ENCODE peak calls at places on chromosomes 4 and X, in seven cellular contexts. A, E, L, W, U, R and O are unnamed samples.

GRCh38 chr4:11805837-11806236 is 377.1 kb upstream of the HS3ST1 start:
- DNase-seq in A (no peak), E (no peak), L (no peak), W (no peak), U (peak; percentile 46), R (peak; percentile 10), O (no peak)

GRCh38 chrX:102892103-102892502 is 45.0 kb upstream of the RAB40AL start:
- DNase-seq in A (no peak), E (no peak), L (no peak), W (no peak), U (no peak), R (peak; percentile 26), O (no peak)

GRCh38 chrX:110087485-110088356 is 84.8 kb downstream of the TMEM164 start:
- DNase-seq in A (no peak), E (no peak), L (no peak), W (no peak), U (peak; percentile 77), R (peak; percentile 95), O (no peak)

GRCh38 chr4:146224331-146224966 is 10.1 kb downstream of the REELD1 start:
- DNase-seq in A (no peak), E (no peak), L (no peak), W (peak; percentile 27), U (no peak), R (no peak), O (no peak)

GRCh38 chr4:154781126-154781982 is at the start of gene RBM46:
- DNase-seq in A (no peak), E (no peak), L (no peak), W (no peak), U (no peak), R (no peak), O (no peak)

GRCh38 chr4:158962396-158962795 is 140.5 kb upstream of the RAPGEF2 start:
- DNase-seq in A (no peak), E (no peak), L (no peak), W (no peak), U (no peak), R (no peak), O (no peak)

GRCh38 chr4:53365121-53365485 is 758 bp downstream of the SCFD2 start:
- DNase-seq in A (no peak), E (peak; percentile 3), L (no peak), W (peak; percentile 21), U (peak; percentile 14), R (peak; percentile 25), O (no peak)

GRCh38 chr4:188432328-188432727 is 293.1 kb downstream of the TRIML1 start:
- DNase-seq in A (no peak), E (no peak), L (no peak), W (no peak), U (no peak), R (no peak), O (no peak)

GRCh38 chr4:107210450-107211239 is 174.5 kb upstream of the DKK2 start:
- DNase-seq in A (no peak), E (no peak), L (no peak), W (peak; percentile 11), U (no peak), R (no peak), O (no peak)

GRCh38 chr4:99832313-99832712 is 15.7 kb downstream of the DAPP1 start:
- DNase-seq in A (no peak), E (no peak), L (no peak), W (no peak), U (no peak), R (no peak), O (no peak)

GRCh38 chrX:151153086-151153485 is 23.3 kb upstream of the GPR50 start:
- DNase-seq in A (peak; percentile 40), E (no peak), L (no peak), W (no peak), U (peak; percentile 35), R (peak; percentile 19), O (no peak)

GRCh38 chrX:150506486-150506885 is 61.9 kb upstream of the MTM1 start:
- DNase-seq in A (no peak), E (no peak), L (no peak), W (no peak), U (no peak), R (no peak), O (no peak)